ENCODE peak calls at places on chromosomes 4 and X, in seven cellular contexts. S, E, Y, F, Q, K and R are unnamed samples.

GRCh38 chr4:3013839-3014350 is 50.5 kb downstream of the GRK4 start:
- DNase-seq in S (no peak), E (no peak), Y (peak), F (no peak), Q (peak), K (no peak), R (no peak)

GRCh38 chr4:19776021-19776459 is 475.7 kb upstream of the SLIT2 start:
- DNase-seq in S (no peak), E (no peak), Y (peak), F (peak), Q (peak), K (peak), R (peak)

GRCh38 chrX:15853586-15854079 is 980 bp downstream of the AP1S2 start:
- DNase-seq in S (no peak), E (no peak), Y (no peak), F (peak), Q (no peak), K (no peak), R (peak)

GRCh38 chr4:8205749-8206611 is 6.9 kb downstream of the SH3TC1 start:
- DNase-seq in S (no peak), E (no peak), Y (peak), F (no peak), Q (no peak), K (no peak), R (no peak)

GRCh38 chr4:92265066-92265465 is 38.7 kb upstream of the GRID2 start:
- DNase-seq in S (no peak), E (no peak), Y (no peak), F (peak), Q (no peak), K (no peak), R (no peak)

GRCh38 chr4:15478724-15479088 is 9.0 kb downstream of the CC2D2A start:
- DNase-seq in S (no peak), E (no peak), Y (no peak), F (no peak), Q (no peak), K (no peak), R (no peak)

GRCh38 chr4:169582706-169583105 is 29.7 kb downstream of the NEK1 start:
- DNase-seq in S (no peak), E (peak), Y (no peak), F (peak), Q (no peak), K (no peak), R (no peak)

GRCh38 chr4:38131371-38132139 is 171.4 kb downstream of the PTTG2 start:
- DNase-seq in S (no peak), E (peak), Y (no peak), F (peak), Q (peak), K (peak), R (peak)

GRCh38 chr4:17068885-17069284 is 170.4 kb upstream of the LDB2 start:
- DNase-seq in S (no peak), E (no peak), Y (no peak), F (no peak), Q (no peak), K (no peak), R (no peak)

GRCh38 chr4:138235419-138235952 is 6.7 kb downstream of the SLC7A11 start:
- DNase-seq in S (no peak), E (no peak), Y (peak), F (peak), Q (peak), K (no peak), R (no peak)

GRCh38 chr4:36485885-36486284 is 204.5 kb downstream of the DTHD1 start:
- DNase-seq in S (no peak), E (no peak), Y (peak), F (no peak), Q (no peak), K (no peak), R (no peak)

GRCh38 chrX:139025822-139026221 is 314.3 kb upstream of the FGF13 start:
- DNase-seq in S (no peak), E (no peak), Y (peak), F (no peak), Q (no peak), K (no peak), R (no peak)

GRCh38 chr4:29423836-29424721 is 1296.1 kb upstream of the PCDH7 start:
- DNase-seq in S (no peak), E (no peak), Y (no peak), F (peak), Q (peak), K (no peak), R (no peak)

GRCh38 chr4:153062652-153063168 is 126.6 kb downstream of the FHDC1 start:
- DNase-seq in S (no peak), E (no peak), Y (no peak), F (no peak), Q (no peak), K (no peak), R (no peak)

GRCh38 chr4:81499840-81500239 is 28.1 kb upstream of the RASGEF1B start:
- DNase-seq in S (no peak), E (no peak), Y (peak), F (no peak), Q (peak), K (peak), R (peak)

GRCh38 chr4:119682080-119682479 is 53.5 kb upstream of the PDE5A start:
- DNase-seq in S (no peak), E (no peak), Y (peak), F (no peak), Q (no peak), K (no peak), R (no peak)

GRCh38 chr4:37604464-37604863 is 81.7 kb downstream of the RELL1 start:
- DNase-seq in S (no peak), E (no peak), Y (no peak), F (peak), Q (no peak), K (no peak), R (no peak)

GRCh38 chrX:2782171-2782570 is 30.3 kb downstream of the XG start:
- DNase-seq in S (no peak), E (no peak), Y (no peak), F (no peak), Q (no peak), K (no peak), R (no peak)

GRCh38 chr4:155377281-155377680 is 516 bp upstream of the MAP9 start:
- DNase-seq in S (no peak), E (no peak), Y (peak), F (peak), Q (no peak), K (no peak), R (no peak)

GRCh38 chrX:18861436-18861950 is 122.4 kb downstream of the PHKA2 start:
- DNase-seq in S (no peak), E (no peak), Y (no peak), F (no peak), Q (no peak), K (no peak), R (no peak)

GRCh38 chrX:18855919-18856644 is 127.8 kb downstream of the PHKA2 start:
- DNase-seq in S (no peak), E (no peak), Y (peak), F (peak), Q (no peak), K (no peak), R (no peak)

DNA sequence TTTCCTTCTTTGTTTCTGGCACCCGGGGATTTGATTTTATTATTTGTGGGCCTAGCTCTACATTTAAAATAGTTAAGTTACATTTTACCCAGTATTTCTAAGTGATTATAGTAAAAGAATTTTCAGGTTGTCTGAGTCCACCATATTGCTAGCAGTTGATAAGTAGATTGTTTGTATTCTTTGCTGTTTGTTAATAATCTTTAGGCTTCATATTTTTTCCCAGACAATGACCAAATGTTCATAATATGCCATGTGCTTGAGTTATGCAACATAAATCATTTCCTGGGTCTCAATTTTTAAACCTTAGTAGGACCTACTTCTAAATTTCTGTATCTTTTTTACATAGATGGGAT is 127.3 kb downstream of the PHKA2 start:
- DNase-seq in S (no peak), E (no peak), Y (no peak), F (no peak), Q (no peak), K (no peak), R (no peak)
- H3K27ac ChIP-seq in S (no peak), E (no peak), Y (no peak), F (no peak), Q (no peak), K (no peak), R (no peak)

GRCh38 chrX:331772-332495 is 13.3 kb upstream of the GTPBP6 start:
- DNase-seq in S (no peak), E (no peak), Y (peak), F (no peak), Q (no peak), K (no peak), R (no peak)

GRCh38 chrX:329291-329910 is 10.8 kb upstream of the GTPBP6 start:
- DNase-seq in S (peak), E (no peak), Y (no peak), F (no peak), Q (no peak), K (no peak), R (no peak)

GRCh38 chrX:331145-331771 is 12.7 kb upstream of the GTPBP6 start:
- DNase-seq in S (peak), E (peak), Y (peak), F (peak), Q (no peak), K (no peak), R (peak)

GRCh38 chrX:332496-332860 is 13.9 kb upstream of the GTPBP6 start:
- DNase-seq in S (peak), E (no peak), Y (no peak), F (no peak), Q (no peak), K (no peak), R (no peak)

GRCh38 chrX:330726-331144 is 12.1 kb upstream of the GTPBP6 start:
- DNase-seq in S (peak), E (no peak), Y (no peak), F (no peak), Q (no peak), K (no peak), R (no peak)
- H3K4me3 ChIP-seq in S (no peak), E (peak), Y (no peak), F (no peak), Q (no peak), K (no peak), R (peak)

GRCh38 chrX:118350715-118351114 is 4.8 kb downstream of the WDR44 start:
- DNase-seq in S (no peak), E (no peak), Y (no peak), F (no peak), Q (no peak), K (no peak), R (no peak)

GRCh38 chrX:118352566-118352965 is 6.7 kb downstream of the WDR44 start:
- DNase-seq in S (no peak), E (no peak), Y (no peak), F (no peak), Q (peak), K (no peak), R (no peak)

GRCh38 chrX:118355225-118355920 is 9.5 kb downstream of the WDR44 start:
- DNase-seq in S (no peak), E (no peak), Y (no peak), F (no peak), Q (no peak), K (no peak), R (no peak)

GRCh38 chrX:118356154-118356701 is 10.3 kb downstream of the WDR44 start:
- DNase-seq in S (no peak), E (no peak), Y (no peak), F (no peak), Q (no peak), K (no peak), R (no peak)

GRCh38 chrX:118353081-118353850 is 7.4 kb downstream of the WDR44 start:
- DNase-seq in S (no peak), E (peak), Y (no peak), F (no peak), Q (peak), K (no peak), R (no peak)
- H3K27ac ChIP-seq in S (no peak), E (no peak), Y (no peak), F (no peak), Q (no peak), K (no peak), R (no peak)

GRCh38 chr4:186624951-186625350 is 69.6 kb upstream of the MTNR1A start:
- DNase-seq in S (no peak), E (no peak), Y (no peak), F (peak), Q (peak), K (peak), R (peak)
- H3K4me3 ChIP-seq in S (no peak), E (no peak), Y (no peak), F (no peak), Q (no peak), K (no peak), R (peak)

DNA sequence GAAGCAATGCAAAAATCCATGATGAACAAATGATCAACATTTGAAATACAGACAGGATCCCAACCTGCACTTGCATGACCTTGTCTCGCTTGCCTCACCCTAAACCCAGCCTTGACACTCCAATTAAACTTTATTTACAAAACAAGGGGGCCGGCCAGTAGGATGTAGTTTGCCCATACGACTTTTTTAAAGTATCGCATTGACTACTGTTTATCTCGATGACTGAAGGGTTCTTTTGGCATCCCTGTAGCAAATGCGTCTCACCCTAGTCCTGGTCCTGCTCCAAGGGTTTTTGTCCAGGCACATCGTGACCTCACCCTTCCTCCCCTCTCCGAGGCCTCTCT is 430 bp upstream of the SLC25A5 start:
- DNase-seq in S (no peak), E (no peak), Y (no peak), F (no peak), Q (no peak), K (no peak), R (no peak)
- H3K27ac ChIP-seq in S (peak), E (no peak), Y (no peak), F (no peak), Q (no peak), K (no peak), R (no peak)